ENCODE peak calls at places on chromosomes 7 and 10, in seven cellular contexts. One of them, this sample, is unnamed.

GRCh38 chr10:29239569-29240472 is 49.0 kb upstream of the LYZL1 start:
- DNase-seq in prostate gland: no peak
- DNase-seq in spleen: no peak
- DNase-seq in K562: peak
- DNase-seq in H1: peak
- DNase-seq in transverse colon: no peak
- DNase-seq in esophagus muscularis mucosa: peak
- DNase-seq in this sample: no peak

GRCh38 chr10:126459032-126459831 is 71.0 kb upstream of the ADAM12 start:
- DNase-seq in prostate gland: no peak
- DNase-seq in spleen: no peak
- DNase-seq in K562: no peak
- DNase-seq in H1: peak
- DNase-seq in transverse colon: no peak
- DNase-seq in esophagus muscularis mucosa: peak
- DNase-seq in this sample: no peak

GRCh38 chr10:132263866-132264265 is 43.9 kb downstream of the STK32C start:
- DNase-seq in prostate gland: no peak
- DNase-seq in spleen: peak
- DNase-seq in K562: no peak
- DNase-seq in H1: no peak
- DNase-seq in transverse colon: no peak
- DNase-seq in esophagus muscularis mucosa: no peak
- DNase-seq in this sample: no peak

GRCh38 chr7:29375641-29376562 is 181.3 kb downstream of the CHN2 start:
- DNase-seq in prostate gland: no peak
- DNase-seq in spleen: no peak
- DNase-seq in K562: no peak
- DNase-seq in H1: no peak
- DNase-seq in transverse colon: peak
- DNase-seq in esophagus muscularis mucosa: no peak
- DNase-seq in this sample: no peak

GRCh38 chr10:76969366-76969990 is 668.1 kb downstream of the KCNMA1 start:
- DNase-seq in prostate gland: no peak
- DNase-seq in spleen: no peak
- DNase-seq in K562: no peak
- DNase-seq in H1: no peak
- DNase-seq in transverse colon: no peak
- DNase-seq in esophagus muscularis mucosa: no peak
- DNase-seq in this sample: no peak

GRCh38 chr7:108529341-108529740 is 3.4 kb upstream of the PNPLA8 start:
- DNase-seq in prostate gland: no peak
- DNase-seq in spleen: no peak
- DNase-seq in K562: no peak
- DNase-seq in H1: no peak
- DNase-seq in transverse colon: no peak
- DNase-seq in esophagus muscularis mucosa: no peak
- DNase-seq in this sample: no peak

GRCh38 chr7:44811093-44811492 is 14.6 kb downstream of the PPIA start:
- DNase-seq in prostate gland: no peak
- DNase-seq in spleen: no peak
- DNase-seq in K562: no peak
- DNase-seq in H1: no peak
- DNase-seq in transverse colon: no peak
- DNase-seq in esophagus muscularis mucosa: no peak
- DNase-seq in this sample: no peak

GRCh38 chr7:102273749-102274712 is 12.6 kb upstream of the SH2B2 start:
- DNase-seq in prostate gland: no peak
- DNase-seq in spleen: no peak
- DNase-seq in K562: peak
- DNase-seq in H1: no peak
- DNase-seq in transverse colon: peak
- DNase-seq in esophagus muscularis mucosa: no peak
- DNase-seq in this sample: no peak

GRCh38 chr10:86837663-86838062 is 81.2 kb downstream of the BMPR1A start:
- DNase-seq in prostate gland: no peak
- DNase-seq in spleen: no peak
- DNase-seq in K562: no peak
- DNase-seq in H1: no peak
- DNase-seq in transverse colon: no peak
- DNase-seq in esophagus muscularis mucosa: no peak
- DNase-seq in this sample: no peak

GRCh38 chr7:2785071-2785500 is 59.0 kb downstream of the GNA12 start:
- DNase-seq in prostate gland: no peak
- DNase-seq in spleen: no peak
- DNase-seq in K562: no peak
- DNase-seq in H1: no peak
- DNase-seq in transverse colon: no peak
- DNase-seq in esophagus muscularis mucosa: no peak
- DNase-seq in this sample: no peak

DNA sequence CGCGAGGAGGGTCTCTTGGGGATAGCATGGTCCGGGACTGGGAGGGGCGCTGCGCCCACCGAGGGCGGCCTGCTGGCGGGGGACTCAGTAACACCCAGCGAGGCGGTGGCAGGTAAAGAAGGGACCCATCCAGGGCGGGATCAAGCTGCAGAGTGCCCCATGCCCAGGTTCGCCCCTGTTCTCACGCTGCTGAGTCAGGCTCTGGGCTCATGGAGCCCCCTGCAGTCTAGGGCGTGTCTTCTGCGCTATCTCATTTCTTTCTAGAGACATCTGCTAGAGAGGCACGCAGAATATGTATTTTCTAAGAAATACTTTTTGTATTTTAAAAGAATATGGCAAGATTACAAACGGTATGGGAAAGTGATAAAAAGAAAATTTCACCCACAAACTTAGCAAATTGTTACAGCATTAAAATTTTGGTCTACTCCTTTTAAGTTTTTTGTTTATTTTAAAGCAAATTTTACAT is 933 bp downstream of the EPDR1 start:
- DNase-seq in prostate gland: no peak
- DNase-seq in spleen: no peak
- DNase-seq in K562: peak
- DNase-seq in H1: no peak
- DNase-seq in transverse colon: peak
- DNase-seq in esophagus muscularis mucosa: no peak
- DNase-seq in this sample: no peak
- TF ChIP-seq CTCF in prostate gland: no peak
- TF ChIP-seq CTCF in spleen: no peak
- TF ChIP-seq CTCF in K562: no peak
- TF ChIP-seq CTCF in H1: peak
- TF ChIP-seq CTCF in transverse colon: no peak
- TF ChIP-seq CTCF in esophagus muscularis mucosa: no peak
- TF ChIP-seq CTCF in this sample: no peak

DNA sequence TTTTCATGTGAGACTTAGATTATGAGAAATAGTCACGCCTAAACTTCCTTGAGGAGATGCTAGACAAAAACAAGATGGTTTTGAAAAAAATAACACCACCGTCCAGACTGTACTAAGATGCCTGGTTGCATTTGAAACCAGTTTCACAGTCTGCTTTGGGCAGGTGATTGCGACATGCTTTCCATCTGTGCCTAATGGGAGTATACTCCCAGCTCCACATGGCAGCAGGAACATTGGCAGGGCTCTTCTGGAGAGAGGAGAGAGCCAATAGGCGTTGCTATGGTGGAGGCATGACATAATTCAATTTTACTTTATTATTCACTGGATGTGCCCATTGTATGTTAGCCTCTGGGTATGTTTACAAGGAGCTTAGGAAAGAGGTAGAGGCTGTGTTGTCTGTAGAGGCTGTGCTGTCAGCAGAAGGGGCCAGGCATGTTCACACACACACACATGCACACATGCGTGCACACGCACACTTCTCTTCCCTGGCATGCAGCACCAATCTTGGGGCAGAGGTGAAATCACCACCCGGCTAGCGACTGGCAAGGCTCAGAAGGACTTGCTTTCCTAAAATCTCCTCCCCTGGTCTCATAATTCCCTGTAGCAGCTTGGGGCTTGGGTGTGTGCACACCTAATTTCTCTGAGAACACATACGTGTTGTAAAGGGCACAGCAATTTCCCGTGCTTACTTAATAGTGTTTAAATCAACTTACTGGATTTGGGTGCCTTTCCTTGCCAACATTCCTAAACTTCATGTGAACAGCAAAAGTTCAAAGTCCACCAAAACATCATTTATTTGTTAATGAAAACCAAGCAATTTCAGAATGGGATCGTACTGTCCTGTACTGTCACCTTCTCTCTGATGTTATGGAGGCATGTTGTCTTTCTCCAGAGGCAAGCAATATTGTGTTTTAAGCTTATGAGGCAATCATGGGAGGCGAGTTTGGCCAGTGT is 162.1 kb downstream of the TCF7L2 start:
- DNase-seq in prostate gland: no peak
- DNase-seq in spleen: no peak
- DNase-seq in K562: no peak
- DNase-seq in H1: no peak
- DNase-seq in transverse colon: peak
- DNase-seq in esophagus muscularis mucosa: no peak
- DNase-seq in this sample: no peak
- TF ChIP-seq POLR2AphosphoS5 in prostate gland: no peak
- TF ChIP-seq POLR2AphosphoS5 in spleen: no peak
- TF ChIP-seq POLR2AphosphoS5 in K562: no peak
- TF ChIP-seq POLR2AphosphoS5 in H1: no peak
- TF ChIP-seq POLR2AphosphoS5 in transverse colon: no peak
- TF ChIP-seq POLR2AphosphoS5 in esophagus muscularis mucosa: no peak
- TF ChIP-seq POLR2AphosphoS5 in this sample: no peak

GRCh38 chr10:6202684-6203330 is at the start of gene PFKFB3:
- DNase-seq in prostate gland: peak
- DNase-seq in spleen: peak
- DNase-seq in K562: peak
- DNase-seq in H1: peak
- DNase-seq in transverse colon: peak
- DNase-seq in esophagus muscularis mucosa: peak
- DNase-seq in this sample: peak
- TF ChIP-seq CTCF in prostate gland: peak
- TF ChIP-seq CTCF in spleen: peak
- TF ChIP-seq CTCF in K562: peak
- TF ChIP-seq CTCF in H1: peak
- TF ChIP-seq CTCF in transverse colon: peak
- TF ChIP-seq CTCF in esophagus muscularis mucosa: no peak
- TF ChIP-seq CTCF in this sample: peak

GRCh38 chr7:73850212-73850611 is 7.9 kb upstream of the METTL27 start:
- DNase-seq in prostate gland: no peak
- DNase-seq in spleen: no peak
- DNase-seq in K562: no peak
- DNase-seq in H1: no peak
- DNase-seq in transverse colon: no peak
- DNase-seq in esophagus muscularis mucosa: no peak
- DNase-seq in this sample: no peak

GRCh38 chr7:73852500-73852899 is 8.5 kb upstream of the TMEM270 start:
- DNase-seq in prostate gland: no peak
- DNase-seq in spleen: no peak
- DNase-seq in K562: no peak
- DNase-seq in H1: no peak
- DNase-seq in transverse colon: no peak
- DNase-seq in esophagus muscularis mucosa: no peak
- DNase-seq in this sample: no peak

GRCh38 chr7:73851410-73852338 is 9.3 kb upstream of the TMEM270 start:
- DNase-seq in prostate gland: no peak
- DNase-seq in spleen: no peak
- DNase-seq in K562: peak
- DNase-seq in H1: no peak
- DNase-seq in transverse colon: no peak
- DNase-seq in esophagus muscularis mucosa: no peak
- DNase-seq in this sample: no peak

GRCh38 chr7:73847941-73848723 is 5.8 kb upstream of the METTL27 start:
- DNase-seq in prostate gland: no peak
- DNase-seq in spleen: peak
- DNase-seq in K562: no peak
- DNase-seq in H1: no peak
- DNase-seq in transverse colon: no peak
- DNase-seq in esophagus muscularis mucosa: no peak
- DNase-seq in this sample: no peak

DNA sequence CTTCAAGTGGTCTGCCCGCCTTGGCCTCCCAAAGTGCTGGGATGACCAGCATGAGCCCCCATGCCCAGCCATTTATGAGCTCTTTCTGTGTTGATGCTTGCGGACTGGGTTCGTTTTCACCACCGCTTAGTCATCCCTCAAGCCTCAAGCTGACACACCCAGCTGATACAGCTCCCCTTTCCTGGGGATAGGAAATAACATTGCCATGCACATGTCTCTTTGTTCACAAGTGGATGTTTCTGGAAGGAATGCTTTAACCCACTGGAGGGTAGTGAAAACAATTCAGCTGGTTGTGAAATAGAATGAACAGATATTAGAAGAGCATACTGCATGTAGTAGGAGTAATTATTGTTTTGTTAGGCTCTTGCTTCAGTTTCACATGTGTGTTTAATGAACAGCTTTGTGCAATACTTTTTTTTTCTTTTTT is 8.5 kb upstream of the METTL27 start:
- DNase-seq in prostate gland: no peak
- DNase-seq in spleen: no peak
- DNase-seq in K562: peak
- DNase-seq in H1: no peak
- DNase-seq in transverse colon: peak
- DNase-seq in esophagus muscularis mucosa: no peak
- DNase-seq in this sample: no peak
- TF ChIP-seq POLR2AphosphoS5 in prostate gland: no peak
- TF ChIP-seq POLR2AphosphoS5 in spleen: no peak
- TF ChIP-seq POLR2AphosphoS5 in K562: no peak
- TF ChIP-seq POLR2AphosphoS5 in H1: no peak
- TF ChIP-seq POLR2AphosphoS5 in transverse colon: peak
- TF ChIP-seq POLR2AphosphoS5 in esophagus muscularis mucosa: peak
- TF ChIP-seq POLR2AphosphoS5 in this sample: peak

This sample was measured in sigmoid colon.